ENCODE peak calls at places on chromosomes 6 and 20, in nine cellular contexts. K is nucleus accumbens; E is naive thymus-derived CD8-positive, alpha-beta T cell; M is SJSA1; J is lower lobe of right lung; W is astrocyte of the cerebellum; S is Right ventricle myocardium superior; P is kidney tubule cell; F is lung. N is an unnamed sample.

GRCh38 chr6:69827491-69827890 is 30.7 kb upstream of the LMBRD1 start:
- DNase-seq in K (no peak), E (no peak), M (peak), J (no peak), W (peak), S (no peak), P (peak), F (no peak), N (no peak)

GRCh38 chr6:157246771-157247484 is 76.4 kb downstream of the TMEM242 start:
- DNase-seq in K (no peak), E (no peak), M (no peak), J (no peak), W (no peak), S (no peak), P (no peak), F (no peak), N (no peak)

GRCh38 chr6:52570291-52570700 is 6.6 kb downstream of the TRAM2 start:
- DNase-seq in K (no peak), E (no peak), M (no peak), J (no peak), W (no peak), S (no peak), P (peak), F (peak), N (no peak)

GRCh38 chr6:302760-303159 is 10.5 kb downstream of the DUSP22 start:
- DNase-seq in K (no peak), E (no peak), M (no peak), J (no peak), W (no peak), S (no peak), P (no peak), F (no peak), N (no peak)

GRCh38 chr6:30884521-30885480 is 482 bp downstream of the DDR1 start:
- DNase-seq in K (peak), E (peak), M (peak), J (no peak), W (no peak), S (peak), P (peak), F (peak), N (no peak)

GRCh38 chr20:46021361-46022359 is 7.4 kb upstream of the SLC12A5 start:
- DNase-seq in K (no peak), E (peak), M (no peak), J (no peak), W (no peak), S (peak), P (peak), F (no peak), N (peak)

GRCh38 chr6:100084301-100085161 is 90.5 kb upstream of the MCHR2 start:
- DNase-seq in K (no peak), E (no peak), M (peak), J (no peak), W (peak), S (no peak), P (no peak), F (no peak), N (no peak)

GRCh38 chr6:139881728-139882211 is 507.3 kb upstream of the CITED2 start:
- DNase-seq in K (no peak), E (no peak), M (peak), J (no peak), W (no peak), S (no peak), P (peak), F (no peak), N (no peak)

GRCh38 chr6:69866351-69867074 is at the start of gene COL19A1:
- DNase-seq in K (no peak), E (peak), M (peak), J (peak), W (no peak), S (peak), P (peak), F (no peak), N (peak)

GRCh38 chr20:1700990-1701389 is 43.4 kb upstream of the SIRPG start:
- DNase-seq in K (no peak), E (no peak), M (no peak), J (no peak), W (no peak), S (no peak), P (no peak), F (no peak), N (no peak)

GRCh38 chr6:89387516-89388222 is 24.4 kb downstream of the RRAGD start:
- DNase-seq in K (no peak), E (no peak), M (no peak), J (no peak), W (no peak), S (no peak), P (no peak), F (no peak), N (no peak)

GRCh38 chr6:37222125-37222967 is 35.2 kb upstream of the TBC1D22B start:
- DNase-seq in K (no peak), E (peak), M (peak), J (peak), W (peak), S (peak), P (peak), F (peak), N (peak)

GRCh38 chr6:160089534-160089897 is 32.1 kb upstream of the SLC22A1 start:
- DNase-seq in K (no peak), E (no peak), M (no peak), J (no peak), W (no peak), S (no peak), P (no peak), F (no peak), N (no peak)

GRCh38 chr6:108669673-108670072 is 109.0 kb downstream of the FOXO3 start:
- DNase-seq in K (no peak), E (no peak), M (no peak), J (no peak), W (no peak), S (no peak), P (no peak), F (no peak), N (no peak)

GRCh38 chr6:90397929-90398674 is 101.5 kb upstream of the BACH2 start:
- DNase-seq in K (no peak), E (peak), M (no peak), J (no peak), W (no peak), S (no peak), P (peak), F (no peak), N (peak)

GRCh38 chr6:38133932-38134703 is 314.6 kb downstream of the ZFAND3 start:
- DNase-seq in K (no peak), E (no peak), M (no peak), J (no peak), W (no peak), S (no peak), P (peak), F (no peak), N (no peak)

GRCh38 chr20:39651645-39652340 is 689.6 kb downstream of the DHX35 start:
- DNase-seq in K (no peak), E (no peak), M (no peak), J (no peak), W (no peak), S (no peak), P (no peak), F (no peak), N (no peak)

GRCh38 chr6:14278000-14278399 is 160.4 kb downstream of the CD83 start:
- DNase-seq in K (no peak), E (no peak), M (no peak), J (no peak), W (no peak), S (no peak), P (no peak), F (no peak), N (no peak)

GRCh38 chr20:23399568-23400241 is 21.6 kb downstream of the NAPB start:
- DNase-seq in K (no peak), E (no peak), M (no peak), J (no peak), W (peak), S (no peak), P (peak), F (peak), N (no peak)

GRCh38 chr6:149887343-149887742 is 10.6 kb downstream of the RAET1E start:
- DNase-seq in K (no peak), E (no peak), M (no peak), J (no peak), W (no peak), S (no peak), P (no peak), F (no peak), N (no peak)

GRCh38 chr6:145009691-145010090 is 724.6 kb downstream of the UTRN start:
- DNase-seq in K (no peak), E (no peak), M (no peak), J (no peak), W (no peak), S (no peak), P (no peak), F (no peak), N (no peak)

GRCh38 chr20:4989570-4989969 is 11.7 kb downstream of the SLC23A2 start:
- DNase-seq in K (no peak), E (no peak), M (no peak), J (no peak), W (no peak), S (no peak), P (no peak), F (no peak), N (no peak)

GRCh38 chr20:6882911-6883310 is 115.4 kb downstream of the BMP2 start:
- DNase-seq in K (no peak), E (no peak), M (no peak), J (no peak), W (peak), S (no peak), P (peak), F (no peak), N (no peak)

GRCh38 chr6:30091577-30092381 is 16.2 kb upstream of the RNF39 start:
- DNase-seq in K (no peak), E (no peak), M (no peak), J (peak), W (no peak), S (no peak), P (peak), F (peak), N (no peak)

GRCh38 chr6:30013296-30013922 is 47.7 kb upstream of the POLR1H start:
- DNase-seq in K (peak), E (no peak), M (peak), J (no peak), W (no peak), S (no peak), P (peak), F (no peak), N (peak)

GRCh38 chr6:104789770-104790190 is 69.9 kb downstream of the HACE1 start:
- DNase-seq in K (no peak), E (peak), M (peak), J (no peak), W (peak), S (no peak), P (peak), F (no peak), N (no peak)